ENCODE peak calls at places on chromosomes 1 and 21, in eight cellular contexts. F, H, N, R, T, I, W and J are unnamed samples.

GRCh38 chr1:76682152-76682551 is 185.1 kb upstream of the ST6GALNAC5 start:
- DNase-seq in H (no peak), R (no peak), W (no peak), T (no peak), F (no peak), N (no peak), I (no peak), J (no peak)

GRCh38 chr1:205082431-205082830 is 1.8 kb downstream of the TMEM81 start:
- DNase-seq in N (no peak), F (no peak), H (no peak), I (no peak), R (no peak), T (no peak), W (no peak), J (no peak)

GRCh38 chr1:145879775-145880174 is 5.9 kb downstream of the ANKRD35 start:
- DNase-seq in F (no peak), T (no peak), R (no peak), N (no peak), I (no peak), W (no peak), H (no peak), J (no peak)

GRCh38 chr1:36955016-36955415 is 79.3 kb downstream of the GRIK3 start:
- DNase-seq in I (no peak), F (no peak), N (no peak), R (no peak), T (no peak), W (no peak), H (no peak), J (no peak)

GRCh38 chr1:14748977-14749376 is 150.5 kb downstream of the KAZN start:
- DNase-seq in W (no peak), R (no peak), I (no peak), F (no peak), N (no peak), H (no peak), T (no peak), J (no peak)

GRCh38 chr1:228073061-228073869 is 9.2 kb upstream of the ARF1 start:
- DNase-seq in I (no peak), R (no peak), N (no peak), H (no peak), W (no peak), F (no peak), T (no peak), J (no peak)

GRCh38 chr1:48203287-48203900 is 19.1 kb upstream of the SLC5A9 start:
- DNase-seq in R (no peak), T (no peak), H (peak), N (no peak), F (no peak), I (no peak), W (no peak), J (no peak)

GRCh38 chr1:210384625-210385024 is 55.9 kb downstream of the HHAT start:
- DNase-seq in T (no peak), F (no peak), H (no peak), N (no peak), W (no peak), R (no peak), I (no peak), J (no peak)

GRCh38 chr1:150696151-150696550 is 803 bp downstream of the GOLPH3L start:
- DNase-seq in W (no peak), N (no peak), F (no peak), H (no peak), I (no peak), R (no peak), T (no peak), J (no peak)

GRCh38 chr1:34779526-34779925 is 1.5 kb upstream of the GJB3 start:
- DNase-seq in R (no peak), F (no peak), H (no peak), I (no peak), W (no peak), T (no peak), N (no peak), J (no peak)

GRCh38 chr1:117899801-117900200 is 29.6 kb downstream of the GDAP2 start:
- DNase-seq in F (no peak), T (no peak), W (no peak), H (no peak), I (no peak), R (no peak), N (no peak), J (no peak)

GRCh38 chr1:15994590-15995351 is 9.3 kb upstream of the SRARP start:
- DNase-seq in I (peak), W (no peak), H (peak), R (no peak), F (peak), T (no peak), N (peak), J (no peak)

GRCh38 chr21:45303111-45303615 is 15.5 kb upstream of the POFUT2 start:
- DNase-seq in H (no peak), W (no peak), N (no peak), F (no peak), R (no peak), I (no peak), T (no peak), J (no peak)

GRCh38 chr1:99737016-99737415 is 29.4 kb downstream of the FRRS1 start:
- DNase-seq in W (no peak), I (no peak), N (peak), F (no peak), T (no peak), H (peak), R (peak), J (no peak)

GRCh38 chr1:74684301-74684700 is 10.7 kb upstream of the ERICH3 start:
- DNase-seq in H (no peak), I (no peak), T (no peak), N (no peak), W (no peak), F (no peak), R (no peak), J (no peak)

GRCh38 chr1:151443846-151444790 is 15.2 kb downstream of the POGZ start:
- DNase-seq in R (peak), T (peak), H (peak), F (peak), W (no peak), N (peak), I (peak), J (no peak)

GRCh38 chr1:10730985-10731384 is 65.5 kb downstream of the CASZ1 start:
- DNase-seq in T (no peak), R (no peak), F (no peak), I (no peak), N (peak), W (no peak), H (no peak), J (no peak)

GRCh38 chr1:41851589-41851988 is 67.1 kb downstream of the HIVEP3 start:
- DNase-seq in H (no peak), W (no peak), N (peak), I (no peak), F (no peak), T (peak), R (peak), J (no peak)

GRCh38 chr1:160797861-160798273 is 1.9 kb downstream of the LY9 start:
- DNase-seq in F (peak), I (peak), N (no peak), T (no peak), R (no peak), W (peak), H (no peak), J (no peak)

GRCh38 chr1:12244078-12244477 is 14.2 kb downstream of the VPS13D start:
- DNase-seq in I (no peak), W (no peak), R (no peak), F (no peak), N (no peak), H (peak), T (no peak), J (no peak)

GRCh38 chr21:45209046-45209445 is 78.6 kb downstream of the POFUT2 start:
- DNase-seq in H (no peak), R (no peak), N (peak), W (no peak), I (no peak), F (no peak), T (no peak), J (no peak)

GRCh38 chr1:107935396-107936064 is 29.4 kb downstream of the VAV3 start:
- DNase-seq in R (no peak), N (peak), I (peak), H (no peak), T (no peak), F (peak), W (no peak), J (peak)

GRCh38 chr1:161298116-161298515 is 11.7 kb downstream of the MPZ start:
- DNase-seq in H (no peak), W (no peak), T (no peak), N (no peak), R (no peak), F (no peak), I (no peak), J (no peak)

GRCh38 chr1:231040800-231041704 is 998 bp upstream of the FAM89A start:
- DNase-seq in W (no peak), F (no peak), H (no peak), R (no peak), I (peak), T (no peak), N (no peak), J (no peak)